ENCODE peak calls at places on chromosome 9, in seven cellular contexts. One of them, this sample, is unnamed.

GRCh38 chr9:133516961-133517350 is 7.8 kb downstream of the MYMK start:
- DNase-seq in CD8-positive, alpha-beta memory T cell: no peak
- DNase-seq in AG10803: no peak
- DNase-seq in globus pallidus: no peak
- DNase-seq in HEK293T: no peak
- DNase-seq in cardiac fibroblast: no peak
- DNase-seq in WERI-Rb-1: no peak
- DNase-seq in this sample: no peak

GRCh38 chr9:110777201-110777842 is 108.7 kb downstream of the MUSK start:
- DNase-seq in CD8-positive, alpha-beta memory T cell: no peak
- DNase-seq in AG10803: no peak
- DNase-seq in globus pallidus: peak; percentile 55
- DNase-seq in HEK293T: no peak
- DNase-seq in cardiac fibroblast: peak; percentile 80
- DNase-seq in WERI-Rb-1: no peak
- DNase-seq in this sample: no peak

GRCh38 chr9:113935677-113936380 is 59.7 kb downstream of the ZNF618 start:
- DNase-seq in CD8-positive, alpha-beta memory T cell: no peak
- DNase-seq in AG10803: no peak
- DNase-seq in globus pallidus: no peak
- DNase-seq in HEK293T: no peak
- DNase-seq in cardiac fibroblast: no peak
- DNase-seq in WERI-Rb-1: peak; percentile 93
- DNase-seq in this sample: no peak

GRCh38 chr9:16158063-16158462 is 605.2 kb downstream of the CCDC171 start:
- DNase-seq in CD8-positive, alpha-beta memory T cell: no peak
- DNase-seq in AG10803: no peak
- DNase-seq in globus pallidus: no peak
- DNase-seq in HEK293T: no peak
- DNase-seq in cardiac fibroblast: no peak
- DNase-seq in WERI-Rb-1: no peak
- DNase-seq in this sample: no peak

GRCh38 chr9:97398999-97399758 is 12.7 kb upstream of the TDRD7 start:
- DNase-seq in CD8-positive, alpha-beta memory T cell: peak; percentile 52
- DNase-seq in AG10803: peak; percentile 77
- DNase-seq in globus pallidus: peak; percentile 38
- DNase-seq in HEK293T: peak; percentile 78
- DNase-seq in cardiac fibroblast: peak; percentile 81
- DNase-seq in WERI-Rb-1: peak; percentile 81
- DNase-seq in this sample: peak; percentile 16

GRCh38 chr9:134318481-134318891 is 7.8 kb upstream of the RXRA start:
- DNase-seq in CD8-positive, alpha-beta memory T cell: no peak
- DNase-seq in AG10803: no peak
- DNase-seq in globus pallidus: no peak
- DNase-seq in HEK293T: no peak
- DNase-seq in cardiac fibroblast: no peak
- DNase-seq in WERI-Rb-1: no peak
- DNase-seq in this sample: no peak

GRCh38 chr9:108606408-108606807 is 249.4 kb downstream of the ACTL7B start:
- DNase-seq in CD8-positive, alpha-beta memory T cell: no peak
- DNase-seq in AG10803: peak; percentile 12
- DNase-seq in globus pallidus: no peak
- DNase-seq in HEK293T: no peak
- DNase-seq in cardiac fibroblast: peak; percentile 22
- DNase-seq in WERI-Rb-1: no peak
- DNase-seq in this sample: no peak

GRCh38 chr9:126070071-126070470 is 256.6 kb upstream of the MVB12B start:
- DNase-seq in CD8-positive, alpha-beta memory T cell: no peak
- DNase-seq in AG10803: no peak
- DNase-seq in globus pallidus: no peak
- DNase-seq in HEK293T: no peak
- DNase-seq in cardiac fibroblast: no peak
- DNase-seq in WERI-Rb-1: no peak
- DNase-seq in this sample: no peak

GRCh38 chr9:114487607-114488300 is 17.5 kb downstream of the WHRN start:
- DNase-seq in CD8-positive, alpha-beta memory T cell: peak; percentile 61
- DNase-seq in AG10803: peak; percentile 67
- DNase-seq in globus pallidus: peak; percentile 81
- DNase-seq in HEK293T: peak; percentile 83
- DNase-seq in cardiac fibroblast: peak; percentile 70
- DNase-seq in WERI-Rb-1: peak; percentile 84
- DNase-seq in this sample: peak; percentile 5

GRCh38 chr9:98158071-98158791 is 34.2 kb downstream of the CORO2A start:
- DNase-seq in CD8-positive, alpha-beta memory T cell: peak; percentile 13
- DNase-seq in AG10803: no peak
- DNase-seq in globus pallidus: no peak
- DNase-seq in HEK293T: no peak
- DNase-seq in cardiac fibroblast: no peak
- DNase-seq in WERI-Rb-1: no peak
- DNase-seq in this sample: no peak

GRCh38 chr9:131621551-131622321 is 76.4 kb downstream of the PRRT1B start:
- DNase-seq in CD8-positive, alpha-beta memory T cell: peak; percentile 30
- DNase-seq in AG10803: no peak
- DNase-seq in globus pallidus: no peak
- DNase-seq in HEK293T: no peak
- DNase-seq in cardiac fibroblast: no peak
- DNase-seq in WERI-Rb-1: no peak
- DNase-seq in this sample: no peak

GRCh38 chr9:97982191-97982718 is 886 bp upstream of the ANP32B start:
- DNase-seq in CD8-positive, alpha-beta memory T cell: no peak
- DNase-seq in AG10803: no peak
- DNase-seq in globus pallidus: peak; percentile 43
- DNase-seq in HEK293T: no peak
- DNase-seq in cardiac fibroblast: no peak
- DNase-seq in WERI-Rb-1: no peak
- DNase-seq in this sample: no peak

GRCh38 chr9:19028835-19029451 is 4.1 kb downstream of the SAXO1 start:
- DNase-seq in CD8-positive, alpha-beta memory T cell: no peak
- DNase-seq in AG10803: peak; percentile 70
- DNase-seq in globus pallidus: peak; percentile 56
- DNase-seq in HEK293T: peak; percentile 86
- DNase-seq in cardiac fibroblast: peak; percentile 82
- DNase-seq in WERI-Rb-1: peak; percentile 41
- DNase-seq in this sample: peak; percentile 12

GRCh38 chr9:131660466-131661405 is 79.1 kb downstream of the RAPGEF1 start:
- DNase-seq in CD8-positive, alpha-beta memory T cell: no peak
- DNase-seq in AG10803: no peak
- DNase-seq in globus pallidus: peak; percentile 73
- DNase-seq in HEK293T: no peak
- DNase-seq in cardiac fibroblast: no peak
- DNase-seq in WERI-Rb-1: no peak
- DNase-seq in this sample: no peak

GRCh38 chr9:106797299-106797698 is 65.7 kb upstream of the ZNF462 start:
- DNase-seq in CD8-positive, alpha-beta memory T cell: no peak
- DNase-seq in AG10803: peak; percentile 22
- DNase-seq in globus pallidus: no peak
- DNase-seq in HEK293T: no peak
- DNase-seq in cardiac fibroblast: no peak
- DNase-seq in WERI-Rb-1: no peak
- DNase-seq in this sample: no peak

GRCh38 chr9:6428940-6429889 is 16.2 kb downstream of the UHRF2 start:
- DNase-seq in CD8-positive, alpha-beta memory T cell: peak; percentile 52
- DNase-seq in AG10803: no peak
- DNase-seq in globus pallidus: no peak
- DNase-seq in HEK293T: no peak
- DNase-seq in cardiac fibroblast: no peak
- DNase-seq in WERI-Rb-1: no peak
- DNase-seq in this sample: no peak

GRCh38 chr9:31259824-31260223 is 1124.6 kb upstream of the ACO1 start:
- DNase-seq in CD8-positive, alpha-beta memory T cell: peak; percentile 60
- DNase-seq in AG10803: no peak
- DNase-seq in globus pallidus: no peak
- DNase-seq in HEK293T: no peak
- DNase-seq in cardiac fibroblast: no peak
- DNase-seq in WERI-Rb-1: no peak
- DNase-seq in this sample: no peak

GRCh38 chr9:89740722-89741121 is 135.9 kb downstream of the GADD45G start:
- DNase-seq in CD8-positive, alpha-beta memory T cell: peak; percentile 5
- DNase-seq in AG10803: no peak
- DNase-seq in globus pallidus: no peak
- DNase-seq in HEK293T: no peak
- DNase-seq in cardiac fibroblast: no peak
- DNase-seq in WERI-Rb-1: no peak
- DNase-seq in this sample: no peak

GRCh38 chr9:3012843-3013242 is 168.9 kb upstream of the PUM3 start:
- DNase-seq in CD8-positive, alpha-beta memory T cell: no peak
- DNase-seq in AG10803: no peak
- DNase-seq in globus pallidus: no peak
- DNase-seq in HEK293T: no peak
- DNase-seq in cardiac fibroblast: no peak
- DNase-seq in WERI-Rb-1: no peak
- DNase-seq in this sample: no peak

This sample was measured in AG04449.